ENCODE peak calls at places on chromosomes 16 and 17, in four cellular contexts. One of them, this sample, is unnamed.

GRCh38 chr16:11639925-11640899 is 28.0 kb upstream of the SNN start:
- DNase-seq in spleen: peak
- DNase-seq in mucosa of descending colon: no peak
- DNase-seq in breast epithelium: peak
- DNase-seq in this sample: peak

GRCh38 chr17:13600475-13601316 is 1.0 kb downstream of the HS3ST3A1 start:
- DNase-seq in spleen: no peak
- DNase-seq in mucosa of descending colon: peak
- DNase-seq in breast epithelium: no peak
- DNase-seq in this sample: no peak

GRCh38 chr16:57305159-57305811 is 20.8 kb upstream of the PLLP start:
- DNase-seq in spleen: peak
- DNase-seq in mucosa of descending colon: no peak
- DNase-seq in breast epithelium: no peak
- DNase-seq in this sample: no peak

GRCh38 chr16:2152695-2153506 is 2.7 kb upstream of the TRAF7 start:
- DNase-seq in spleen: peak
- DNase-seq in mucosa of descending colon: peak
- DNase-seq in breast epithelium: no peak
- DNase-seq in this sample: no peak

GRCh38 chr16:23013484-23013883 is 135.8 kb downstream of the USP31 start:
- DNase-seq in spleen: no peak
- DNase-seq in mucosa of descending colon: no peak
- DNase-seq in breast epithelium: no peak
- DNase-seq in this sample: no peak

GRCh38 chr16:3536271-3536671 is 35.5 kb downstream of the CLUAP1 start:
- DNase-seq in spleen: no peak
- DNase-seq in mucosa of descending colon: no peak
- DNase-seq in breast epithelium: no peak
- DNase-seq in this sample: no peak

GRCh38 chr16:3095869-3096268 is 3.2 kb downstream of the ZSCAN10 start:
- DNase-seq in spleen: peak
- DNase-seq in mucosa of descending colon: peak
- DNase-seq in breast epithelium: no peak
- DNase-seq in this sample: no peak

GRCh38 chr17:12489307-12489706 is 176.4 kb upstream of the MYOCD start:
- DNase-seq in spleen: no peak
- DNase-seq in mucosa of descending colon: no peak
- DNase-seq in breast epithelium: no peak
- DNase-seq in this sample: no peak

GRCh38 chr17:17391575-17392370 is 85.0 kb upstream of the MED9 start:
- DNase-seq in spleen: no peak
- DNase-seq in mucosa of descending colon: no peak
- DNase-seq in breast epithelium: no peak
- DNase-seq in this sample: no peak

GRCh38 chr17:54408741-54409140 is 491.9 kb upstream of the TOM1L1 start:
- DNase-seq in spleen: no peak
- DNase-seq in mucosa of descending colon: no peak
- DNase-seq in breast epithelium: no peak
- DNase-seq in this sample: no peak

GRCh38 chr17:6138761-6139446 is 68.7 kb downstream of the WSCD1 start:
- DNase-seq in spleen: no peak
- DNase-seq in mucosa of descending colon: no peak
- DNase-seq in breast epithelium: no peak
- DNase-seq in this sample: no peak

GRCh38 chr16:86345521-86345920 is 164.8 kb upstream of the FOXF1 start:
- DNase-seq in spleen: no peak
- DNase-seq in mucosa of descending colon: no peak
- DNase-seq in breast epithelium: no peak
- DNase-seq in this sample: no peak

GRCh38 chr16:22425036-22425801 is 50.8 kb upstream of the CDR2 start:
- DNase-seq in spleen: no peak
- DNase-seq in mucosa of descending colon: no peak
- DNase-seq in breast epithelium: peak
- DNase-seq in this sample: no peak

GRCh38 chr17:82410014-82410716 is 8.0 kb upstream of the HEXD start:
- DNase-seq in spleen: no peak
- DNase-seq in mucosa of descending colon: no peak
- DNase-seq in breast epithelium: no peak
- DNase-seq in this sample: no peak

GRCh38 chr17:45895304-45895968 is 1.1 kb downstream of the MAPT start:
- DNase-seq in spleen: no peak
- DNase-seq in mucosa of descending colon: peak
- DNase-seq in breast epithelium: peak
- DNase-seq in this sample: no peak

GRCh38 chr16:14344292-14344691 is 273.2 kb downstream of the MRTFB start:
- DNase-seq in spleen: no peak
- DNase-seq in mucosa of descending colon: no peak
- DNase-seq in breast epithelium: no peak
- DNase-seq in this sample: no peak

GRCh38 chr16:86195863-86196630 is 297.1 kb downstream of the IRF8 start:
- DNase-seq in spleen: no peak
- DNase-seq in mucosa of descending colon: no peak
- DNase-seq in breast epithelium: no peak
- DNase-seq in this sample: no peak

GRCh38 chr17:7476474-7476873 is 3.0 kb downstream of the ZBTB4 start:
- DNase-seq in spleen: no peak
- DNase-seq in mucosa of descending colon: peak
- DNase-seq in breast epithelium: no peak
- DNase-seq in this sample: no peak

GRCh38 chr16:53482123-53482522 is 20.9 kb downstream of the AKTIP start:
- DNase-seq in spleen: no peak
- DNase-seq in mucosa of descending colon: no peak
- DNase-seq in breast epithelium: no peak
- DNase-seq in this sample: no peak

GRCh38 chr17:22599322-22599721 is 907.0 kb downstream of the KCNJ18 start:
- DNase-seq in spleen: no peak
- DNase-seq in mucosa of descending colon: no peak
- DNase-seq in breast epithelium: no peak
- DNase-seq in this sample: no peak
- TF ChIP-seq CTCF in spleen: no peak
- TF ChIP-seq CTCF in mucosa of descending colon: no peak
- TF ChIP-seq CTCF in breast epithelium: no peak
- TF ChIP-seq CTCF in this sample: no peak

DNA sequence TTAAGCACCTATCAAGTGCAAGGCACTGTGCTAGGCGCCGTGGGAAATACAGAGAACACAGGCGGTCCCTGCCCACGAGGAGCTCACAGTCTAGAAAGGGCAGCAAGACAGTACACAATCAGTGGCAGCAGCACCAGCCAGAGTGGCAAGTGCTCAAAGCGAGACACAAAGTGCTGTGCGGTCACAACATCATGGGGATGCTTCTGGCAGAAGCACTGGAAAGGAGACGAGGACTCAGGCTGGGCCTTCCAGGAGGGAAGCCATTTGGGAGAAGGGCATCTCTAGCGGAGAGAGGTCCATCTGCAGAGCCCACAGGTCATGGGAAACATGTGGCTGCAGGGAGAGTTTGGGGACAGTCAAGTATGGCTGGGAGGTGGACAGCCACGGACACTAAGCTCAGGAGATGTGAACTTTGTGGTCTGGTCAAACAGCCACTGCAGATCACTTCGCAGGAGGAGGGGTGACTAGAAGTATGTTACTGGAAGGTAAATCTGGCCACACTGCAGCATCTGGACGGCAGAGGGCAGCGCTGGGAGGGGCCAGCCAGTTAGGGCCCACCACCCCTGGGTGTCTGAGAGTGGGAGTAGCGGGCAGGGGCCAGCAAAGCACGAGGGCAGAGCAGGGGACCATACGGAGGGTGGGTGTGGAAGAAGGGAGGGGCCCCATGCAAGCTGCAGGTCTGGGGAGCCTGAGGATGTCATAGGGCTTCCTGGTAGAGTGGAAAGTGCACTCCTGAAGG is 71.1 kb downstream of the N4BP1 start:
- DNase-seq in spleen: no peak
- DNase-seq in mucosa of descending colon: no peak
- DNase-seq in breast epithelium: no peak
- DNase-seq in this sample: no peak
- TF ChIP-seq CTCF in spleen: peak
- TF ChIP-seq CTCF in mucosa of descending colon: no peak
- TF ChIP-seq CTCF in breast epithelium: no peak
- TF ChIP-seq CTCF in this sample: no peak

GRCh38 chr16:67082100-67082499 is 27.6 kb upstream of the PHAF1 start:
- DNase-seq in spleen: no peak
- DNase-seq in mucosa of descending colon: no peak
- DNase-seq in breast epithelium: no peak
- DNase-seq in this sample: no peak

GRCh38 chr16:67082891-67083290 is 26.9 kb upstream of the PHAF1 start:
- DNase-seq in spleen: no peak
- DNase-seq in mucosa of descending colon: no peak
- DNase-seq in breast epithelium: no peak
- DNase-seq in this sample: no peak

GRCh38 chr16:67077871-67078270 is 31.9 kb upstream of the PHAF1 start:
- DNase-seq in spleen: no peak
- DNase-seq in mucosa of descending colon: no peak
- DNase-seq in breast epithelium: no peak
- DNase-seq in this sample: no peak
- TF ChIP-seq CTCF in spleen: no peak
- TF ChIP-seq CTCF in mucosa of descending colon: no peak
- TF ChIP-seq CTCF in breast epithelium: no peak
- TF ChIP-seq CTCF in this sample: no peak

DNA sequence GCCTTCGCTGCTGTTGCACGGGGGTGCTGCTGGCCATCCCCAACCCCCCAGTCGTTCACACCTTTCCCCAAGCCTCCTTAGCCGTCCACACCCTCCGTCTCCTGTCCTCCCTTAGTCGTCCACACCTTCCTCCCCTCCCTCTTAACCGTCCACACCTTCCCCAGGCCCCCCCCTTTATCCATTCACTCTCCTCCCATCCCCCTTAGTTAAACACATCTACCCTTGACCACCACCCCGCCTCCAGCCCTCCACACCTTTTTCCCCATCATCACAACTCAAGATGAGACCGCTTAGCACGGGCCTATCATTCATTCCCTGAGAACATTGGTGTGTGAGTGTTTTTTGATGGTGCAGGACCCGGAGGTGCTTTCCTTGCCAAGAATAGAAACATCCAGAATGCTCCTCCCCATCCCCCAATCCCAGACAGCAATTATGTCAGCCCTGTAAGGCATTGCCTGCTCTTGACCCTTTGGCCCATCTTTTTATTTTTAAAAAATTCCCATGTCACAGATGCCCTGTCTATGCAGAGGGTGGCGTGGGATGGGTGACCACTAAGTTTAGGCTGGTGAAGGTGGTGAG is 1.4 kb downstream of the TENT4B start:
- DNase-seq in spleen: no peak
- DNase-seq in mucosa of descending colon: no peak
- DNase-seq in breast epithelium: no peak
- DNase-seq in this sample: no peak
- TF ChIP-seq CTCF in spleen: no peak
- TF ChIP-seq CTCF in mucosa of descending colon: no peak
- TF ChIP-seq CTCF in breast epithelium: no peak
- TF ChIP-seq CTCF in this sample: no peak

GRCh38 chr17:66727634-66728570 is 107.0 kb upstream of the CACNG5 start:
- DNase-seq in spleen: peak
- DNase-seq in mucosa of descending colon: peak
- DNase-seq in breast epithelium: no peak
- DNase-seq in this sample: peak
- TF ChIP-seq CTCF in spleen: peak
- TF ChIP-seq CTCF in mucosa of descending colon: peak
- TF ChIP-seq CTCF in breast epithelium: peak
- TF ChIP-seq CTCF in this sample: no peak

GRCh38 chr17:76792348-76792747 is 54.4 kb downstream of the MFSD11 start:
- DNase-seq in spleen: no peak
- DNase-seq in mucosa of descending colon: no peak
- DNase-seq in breast epithelium: no peak
- DNase-seq in this sample: no peak

GRCh38 chr17:76796081-76796480 is 58.2 kb downstream of the MFSD11 start:
- DNase-seq in spleen: no peak
- DNase-seq in mucosa of descending colon: no peak
- DNase-seq in breast epithelium: no peak
- DNase-seq in this sample: no peak

GRCh38 chr17:76797441-76797840 is 59.5 kb downstream of the MFSD11 start:
- DNase-seq in spleen: no peak
- DNase-seq in mucosa of descending colon: no peak
- DNase-seq in breast epithelium: no peak
- DNase-seq in this sample: no peak

GRCh38 chr17:76791053-76791980 is 53.4 kb downstream of the MFSD11 start:
- DNase-seq in spleen: peak
- DNase-seq in mucosa of descending colon: peak
- DNase-seq in breast epithelium: no peak
- DNase-seq in this sample: no peak

GRCh38 chr17:76793775-76794174 is 55.9 kb downstream of the MFSD11 start:
- DNase-seq in spleen: peak
- DNase-seq in mucosa of descending colon: no peak
- DNase-seq in breast epithelium: no peak
- DNase-seq in this sample: no peak
- TF ChIP-seq CTCF in spleen: no peak
- TF ChIP-seq CTCF in mucosa of descending colon: no peak
- TF ChIP-seq CTCF in breast epithelium: no peak
- TF ChIP-seq CTCF in this sample: no peak

GRCh38 chr16:82368041-82368440 is 198.0 kb upstream of the MPHOSPH6 start:
- DNase-seq in spleen: no peak
- DNase-seq in mucosa of descending colon: no peak
- DNase-seq in breast epithelium: no peak
- DNase-seq in this sample: no peak
- TF ChIP-seq CTCF in spleen: no peak
- TF ChIP-seq CTCF in mucosa of descending colon: no peak
- TF ChIP-seq CTCF in breast epithelium: peak
- TF ChIP-seq CTCF in this sample: no peak